ENCODE peak calls at places on chromosomes 4 and X, in seven cellular contexts. G is RWPE1, F is dorsolateral prefrontal cortex, H is endothelial cell of umbilical vein, D is iPS-NIHi11, V is SHP77 treated with DMSO at 0.1 percent for 48 hours, O is GM10248. Z is an unnamed sample.

GRCh38 chr4:156751486-156751885 is 220.1 kb downstream of the PDGFC start:
- DNase-seq in G (no peak), F (no peak), H (peak), D (no peak), V (no peak), O (no peak), Z (no peak)

GRCh38 chrX:3679669-3680068 is 33.8 kb downstream of the PRKX start:
- DNase-seq in G (no peak), F (no peak), H (no peak), D (no peak), V (no peak), O (no peak), Z (no peak)

GRCh38 chr4:108834787-108835384 is 72.0 kb upstream of the ETNPPL start:
- DNase-seq in G (peak), F (no peak), H (peak), D (peak), V (no peak), O (peak), Z (no peak)

GRCh38 chr4:41611881-41612871 is 74.2 kb downstream of the LIMCH1 start:
- DNase-seq in G (peak), F (peak), H (peak), D (peak), V (no peak), O (no peak), Z (no peak)

GRCh38 chr4:37889849-37890500 is 909 bp upstream of the TBC1D1 start:
- DNase-seq in G (no peak), F (no peak), H (no peak), D (peak), V (no peak), O (no peak), Z (no peak)

GRCh38 chr4:42953316-42953715 is 60.8 kb downstream of the GRXCR1 start:
- DNase-seq in G (no peak), F (no peak), H (no peak), D (no peak), V (no peak), O (no peak), Z (no peak)

GRCh38 chrX:23692166-23692565 is 24.9 kb downstream of the PRDX4 start:
- DNase-seq in G (no peak), F (no peak), H (no peak), D (no peak), V (no peak), O (no peak), Z (no peak)

GRCh38 chr4:5776510-5776909 is 65.5 kb downstream of the EVC start:
- DNase-seq in G (no peak), F (no peak), H (no peak), D (no peak), V (no peak), O (no peak), Z (no peak)

GRCh38 chrX:31366076-31366475 is 294.2 kb upstream of the FTHL17 start:
- DNase-seq in G (no peak), F (no peak), H (no peak), D (no peak), V (no peak), O (no peak), Z (no peak)

GRCh38 chr4:95432466-95432865 is 116.3 kb downstream of the UNC5C start:
- DNase-seq in G (no peak), F (no peak), H (no peak), D (no peak), V (no peak), O (no peak), Z (no peak)

GRCh38 chr4:94127707-94128328 is 79.8 kb upstream of the SMARCAD1 start:
- DNase-seq in G (peak), F (no peak), H (peak), D (peak), V (no peak), O (peak), Z (peak)

GRCh38 chrX:20066968-20067708 is 49.6 kb downstream of the MAP7D2 start:
- DNase-seq in G (peak), F (no peak), H (peak), D (peak), V (peak), O (peak), Z (peak)

GRCh38 chr4:36224969-36225903 is 19.1 kb downstream of the ARAP2 start:
- DNase-seq in G (no peak), F (no peak), H (no peak), D (no peak), V (no peak), O (no peak), Z (no peak)

GRCh38 chr4:24867766-24868296 is 45.0 kb downstream of the CCDC149 start:
- DNase-seq in G (no peak), F (no peak), H (no peak), D (peak), V (no peak), O (no peak), Z (no peak)

GRCh38 chr4:108018038-108018883 is 28.6 kb downstream of the HADH start:
- DNase-seq in G (peak), F (peak), H (peak), D (peak), V (no peak), O (peak), Z (peak)

GRCh38 chr4:174714393-174715211 is 114.4 kb downstream of the GLRA3 start:
- DNase-seq in G (peak), F (no peak), H (peak), D (peak), V (peak), O (peak), Z (peak)

GRCh38 chrX:13005671-13006473 is 31.0 kb downstream of the TMSB4X start:
- DNase-seq in G (no peak), F (no peak), H (no peak), D (no peak), V (no peak), O (peak), Z (peak)

GRCh38 chrX:141638601-141639000 is 49.1 kb downstream of the SPANXA2 start:
- DNase-seq in G (no peak), F (no peak), H (no peak), D (peak), V (no peak), O (no peak), Z (no peak)

GRCh38 chr4:134687646-134688628 is 486.3 kb upstream of the PABPC4L start:
- DNase-seq in G (no peak), F (no peak), H (no peak), D (no peak), V (no peak), O (no peak), Z (no peak)

GRCh38 chrX:140389331-140389730 is 115.5 kb downstream of the SOX3 start:
- DNase-seq in G (no peak), F (no peak), H (no peak), D (no peak), V (no peak), O (no peak), Z (no peak)

GRCh38 chr4:129623233-129623632 is 527.3 kb downstream of the C4orf33 start:
- DNase-seq in G (no peak), F (no peak), H (no peak), D (no peak), V (no peak), O (no peak), Z (no peak)

GRCh38 chrX:101025126-101025525 is 26.8 kb downstream of the TRMT2B start:
- DNase-seq in G (no peak), F (no peak), H (peak), D (no peak), V (no peak), O (no peak), Z (no peak)

GRCh38 chr4:183352546-183352945 is 30.3 kb upstream of the CLDN24 start:
- DNase-seq in G (no peak), F (no peak), H (no peak), D (no peak), V (no peak), O (no peak), Z (no peak)

GRCh38 chrX:13007519-13008188 is 32.7 kb downstream of the TMSB4X start:
- DNase-seq in G (no peak), F (no peak), H (peak), D (no peak), V (no peak), O (no peak), Z (peak)

GRCh38 chrX:53320543-53321215 is 39.3 kb upstream of the IQSEC2 start:
- DNase-seq in G (no peak), F (no peak), H (no peak), D (peak), V (no peak), O (no peak), Z (no peak)

GRCh38 chr4:8370835-8371234 is 69.7 kb downstream of the ACOX3 start:
- DNase-seq in G (no peak), F (no peak), H (no peak), D (no peak), V (no peak), O (no peak), Z (no peak)

GRCh38 chr4:7214359-7214758 is 22.0 kb downstream of the SORCS2 start:
- DNase-seq in G (no peak), F (no peak), H (no peak), D (no peak), V (no peak), O (no peak), Z (no peak)

GRCh38 chr4:20625460-20625859 is 74.8 kb upstream of the PACRGL start:
- DNase-seq in G (no peak), F (no peak), H (no peak), D (no peak), V (no peak), O (no peak), Z (no peak)

GRCh38 chr4:128835498-128836222 is 26.2 kb downstream of the JADE1 start:
- DNase-seq in G (no peak), F (no peak), H (no peak), D (no peak), V (no peak), O (no peak), Z (no peak)

GRCh38 chrX:149647505-149647904 is 15.9 kb upstream of the TMEM185A start:
- DNase-seq in G (no peak), F (no peak), H (no peak), D (no peak), V (no peak), O (no peak), Z (no peak)

Z was measured in GM12865.